ENCODE peak calls at places on chromosomes 16 and 17, in ten cellular contexts. P is nephron progenitor cell, S is heart right ventricle, A is AG10803, O is H1, Q is RWPE2, N is lung, R is A673, X is upper lobe of right lung, Z is AG04450. L is an unnamed sample.

GRCh38 chr17:29592850-29593545 is at the start of gene ANKRD13B:
- DNase-seq in P (peak), S (peak), A (no peak), O (peak), Q (no peak), N (no peak), R (peak), X (peak), Z (no peak), L (peak)

GRCh38 chr17:4354862-4355514 is 11.5 kb downstream of the UBE2G1 start:
- DNase-seq in P (no peak), S (no peak), A (no peak), O (no peak), Q (no peak), N (no peak), R (no peak), X (no peak), Z (no peak), L (no peak)

GRCh38 chr16:86772671-86773338 is 194.5 kb downstream of the FOXL1 start:
- DNase-seq in P (peak), S (no peak), A (peak), O (no peak), Q (no peak), N (no peak), R (peak), X (no peak), Z (peak), L (no peak)

GRCh38 chr17:48732688-48733629 is 4.4 kb upstream of the HOXB13 start:
- DNase-seq in P (peak), S (no peak), A (no peak), O (no peak), Q (peak), N (no peak), R (no peak), X (peak), Z (no peak), L (no peak)

GRCh38 chr16:20774703-20775362 is 11.0 kb downstream of the ACSM3 start:
- DNase-seq in P (peak), S (peak), A (peak), O (peak), Q (peak), N (peak), R (peak), X (peak), Z (peak), L (no peak)

GRCh38 chr16:74562117-74562516 is 44.8 kb downstream of the GLG1 start:
- DNase-seq in P (no peak), S (no peak), A (no peak), O (no peak), Q (no peak), N (no peak), R (no peak), X (no peak), Z (no peak), L (no peak)

GRCh38 chr16:30069575-30070462 is 4.3 kb downstream of the ALDOA start:
- DNase-seq in P (no peak), S (no peak), A (no peak), O (no peak), Q (peak), N (no peak), R (peak), X (no peak), Z (no peak), L (no peak)

GRCh38 chr16:78930561-78930960 is 670.0 kb downstream of the MAF start:
- DNase-seq in P (no peak), S (no peak), A (no peak), O (no peak), Q (no peak), N (no peak), R (peak), X (no peak), Z (no peak), L (no peak)

GRCh38 chr17:44941712-44942331 is 5.8 kb downstream of the KIF18B start:
- DNase-seq in P (no peak), S (no peak), A (no peak), O (no peak), Q (peak), N (no peak), R (no peak), X (peak), Z (no peak), L (peak)

GRCh38 chr17:73503560-73503959 is 140.7 kb downstream of the SDK2 start:
- DNase-seq in P (no peak), S (no peak), A (no peak), O (no peak), Q (no peak), N (no peak), R (no peak), X (no peak), Z (no peak), L (no peak)

GRCh38 chr16:86665929-86666328 is 87.6 kb downstream of the FOXL1 start:
- DNase-seq in P (no peak), S (no peak), A (no peak), O (no peak), Q (no peak), N (no peak), R (no peak), X (no peak), Z (no peak), L (no peak)

GRCh38 chr16:49183911-49184310 is 97.7 kb downstream of the CBLN1 start:
- DNase-seq in P (peak), S (no peak), A (no peak), O (peak), Q (no peak), N (no peak), R (peak), X (no peak), Z (no peak), L (no peak)

GRCh38 chr16:84735846-84736586 is 36.2 kb downstream of the USP10 start:
- DNase-seq in P (no peak), S (no peak), A (no peak), O (no peak), Q (no peak), N (peak), R (no peak), X (no peak), Z (no peak), L (no peak)
- TF ChIP-seq CTCF in P (no peak), S (no peak), A (peak), O (peak), Q (peak), N (no peak), R (no peak), X (no peak), Z (peak), L (no peak)

GRCh38 chr17:63015824-63016223 is 49.8 kb downstream of the TANC2 start:
- DNase-seq in P (no peak), S (no peak), A (no peak), O (no peak), Q (no peak), N (no peak), R (no peak), X (no peak), Z (no peak), L (no peak)
- TF ChIP-seq CTCF in P (no peak), S (no peak), A (no peak), O (no peak), Q (no peak), N (no peak), R (no peak), X (no peak), Z (no peak), L (no peak)

GRCh38 chr17:8288336-8289102 is at the start of gene RANGRF:
- DNase-seq in P (peak), S (peak), A (peak), O (peak), Q (peak), N (peak), R (peak), X (peak), Z (no peak), L (no peak)
- TF ChIP-seq CTCF in P (no peak), S (no peak), A (no peak), O (peak), Q (no peak), N (no peak), R (no peak), X (no peak), Z (no peak), L (no peak)

DNA sequence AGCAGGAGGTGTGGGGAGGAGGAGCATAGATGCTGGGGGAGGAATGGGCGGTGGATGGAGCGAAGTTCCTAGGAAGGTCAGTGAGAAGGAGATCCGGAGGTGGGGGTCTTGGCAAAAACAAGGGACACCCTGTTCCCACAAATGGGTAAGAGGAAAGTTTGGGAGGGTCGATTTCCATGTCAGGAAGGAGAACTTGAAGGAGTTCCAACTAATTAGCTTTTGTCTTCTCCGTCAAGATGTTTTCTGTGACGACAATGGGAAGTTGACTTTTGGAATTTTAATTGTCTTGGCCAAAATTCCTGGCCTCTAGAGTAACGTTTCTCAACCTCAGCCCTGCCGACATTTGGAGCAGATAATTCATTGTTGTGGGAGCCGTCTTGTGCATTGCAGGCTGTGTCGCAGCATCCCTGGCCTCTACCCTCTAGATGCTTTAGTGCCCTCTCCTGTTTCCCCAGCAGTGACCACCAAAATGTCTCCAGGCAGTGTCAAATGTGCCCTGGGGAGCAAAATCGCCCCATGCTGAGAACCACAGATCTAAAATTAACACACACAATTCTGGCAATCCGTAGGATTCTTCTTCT is 97.1 kb downstream of the PITPNC1 start:
- DNase-seq in P (no peak), S (peak), A (peak), O (no peak), Q (no peak), N (no peak), R (no peak), X (no peak), Z (no peak), L (no peak)
- TF ChIP-seq CTCF in P (no peak), S (no peak), A (peak), O (no peak), Q (no peak), N (no peak), R (no peak), X (peak), Z (no peak), L (no peak)

GRCh38 chr16:83953796-83954576 is 946 bp downstream of the OSGIN1 start:
- DNase-seq in P (no peak), S (no peak), A (peak), O (no peak), Q (no peak), N (no peak), R (peak), X (no peak), Z (no peak), L (no peak)
- TF ChIP-seq CTCF in P (peak), S (no peak), A (peak), O (no peak), Q (peak), N (peak), R (peak), X (peak), Z (peak), L (peak)

GRCh38 chr16:29011851-29012250 is 27.0 kb downstream of the LAT start:
- DNase-seq in P (no peak), S (no peak), A (no peak), O (no peak), Q (no peak), N (no peak), R (no peak), X (no peak), Z (no peak), L (no peak)

GRCh38 chr16:29009838-29010166 is 24.9 kb downstream of the LAT start:
- DNase-seq in P (no peak), S (no peak), A (no peak), O (no peak), Q (no peak), N (no peak), R (no peak), X (no peak), Z (no peak), L (no peak)

GRCh38 chr16:29009050-29009837 is 24.4 kb downstream of the LAT start:
- DNase-seq in P (no peak), S (no peak), A (no peak), O (no peak), Q (no peak), N (no peak), R (no peak), X (no peak), Z (no peak), L (no peak)

GRCh38 chr16:29012913-29013641 is 28.2 kb downstream of the LAT start:
- DNase-seq in P (no peak), S (no peak), A (no peak), O (no peak), Q (no peak), N (no peak), R (no peak), X (no peak), Z (no peak), L (no peak)

DNA sequence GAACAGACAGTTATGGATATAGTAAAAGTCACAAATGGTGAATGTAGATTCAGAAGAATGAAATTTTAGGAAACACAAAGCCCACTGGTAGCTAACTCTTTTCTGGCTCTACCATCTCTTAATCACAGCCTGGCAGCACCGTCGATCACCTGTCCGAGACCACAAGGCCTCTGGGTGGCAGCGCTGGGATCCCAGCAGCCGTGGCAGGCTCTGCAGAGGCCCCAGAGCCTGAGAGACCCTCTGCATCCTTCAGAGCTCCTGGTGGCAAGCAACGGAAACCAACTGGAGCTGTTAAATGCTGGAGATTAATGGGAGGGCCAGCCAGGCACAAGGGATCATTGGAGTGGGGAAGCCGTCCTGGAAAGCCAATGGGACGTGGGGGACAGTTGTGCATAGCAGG is 26.3 kb downstream of the LAT start:
- DNase-seq in P (peak), S (no peak), A (no peak), O (peak), Q (no peak), N (no peak), R (peak), X (no peak), Z (no peak), L (no peak)
- TF ChIP-seq CTCF in P (no peak), S (no peak), A (no peak), O (peak), Q (no peak), N (no peak), R (peak), X (no peak), Z (no peak), L (no peak)

GRCh38 chr17:56866496-56866895 is 32.5 kb downstream of the DGKE start:
- DNase-seq in P (peak), S (no peak), A (no peak), O (no peak), Q (no peak), N (no peak), R (peak), X (no peak), Z (no peak), L (no peak)
- TF ChIP-seq CTCF in P (no peak), S (no peak), A (no peak), O (peak), Q (no peak), N (no peak), R (peak), X (peak), Z (no peak), L (no peak)

DNA sequence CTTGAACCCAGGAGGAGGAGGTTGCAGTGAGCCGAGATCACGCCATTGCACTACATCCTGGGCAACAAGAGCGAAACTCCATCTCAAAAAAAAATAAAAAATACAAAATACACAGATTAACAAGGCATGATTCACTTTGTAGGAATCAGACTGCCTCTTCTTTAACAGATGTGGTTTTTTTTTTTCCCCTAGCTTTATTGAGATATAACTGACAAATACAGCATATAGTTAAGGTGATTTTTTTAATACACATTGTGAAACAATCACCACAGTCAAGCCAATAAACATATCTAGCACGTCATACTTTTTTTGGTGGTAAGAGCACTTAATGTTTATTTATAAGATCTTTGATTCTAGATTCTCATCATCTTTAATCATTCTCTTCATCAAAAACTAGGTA is 87.8 kb downstream of the SPAG9 start:
- DNase-seq in P (no peak), S (no peak), A (peak), O (no peak), Q (no peak), N (no peak), R (no peak), X (no peak), Z (no peak), L (no peak)
- TF ChIP-seq CTCF in P (no peak), S (no peak), A (no peak), O (no peak), Q (no peak), N (no peak), R (no peak), X (no peak), Z (no peak), L (no peak)

GRCh38 chr17:16470302-16470701 is 21.7 kb downstream of the LRRC75A start:
- DNase-seq in P (no peak), S (no peak), A (no peak), O (no peak), Q (no peak), N (no peak), R (no peak), X (no peak), Z (no peak), L (no peak)
- TF ChIP-seq CTCF in P (no peak), S (no peak), A (peak), O (peak), Q (no peak), N (no peak), R (no peak), X (no peak), Z (no peak), L (no peak)

GRCh38 chr16:56793504-56793903 is 63.6 kb downstream of the NUP93 start:
- DNase-seq in P (no peak), S (no peak), A (peak), O (no peak), Q (no peak), N (no peak), R (no peak), X (no peak), Z (no peak), L (no peak)
- TF ChIP-seq CTCF in P (peak), S (no peak), A (peak), O (no peak), Q (peak), N (no peak), R (peak), X (peak), Z (peak), L (peak)

L was measured in chondrocyte.